ENCODE peak calls at places on chromosomes 2 and 18, in nine cellular contexts. R is A549, V is Panc1, N is iPS DF 6.9, L is MM.1S, Y is coronary artery, E is mucosa of descending colon, H is skeletal muscle cell, D is adipocyte. W is an unnamed sample.

GRCh38 chr2:158395166-158395565 is 61.4 kb downstream of the CCDC148 start:
- DNase-seq in R (no peak), V (no peak), N (no peak), L (no peak), Y (no peak), E (no peak), H (no peak), D (peak), W (no peak)

GRCh38 chr18:39523281-39523680 is 1957.7 kb upstream of the CELF4 start:
- DNase-seq in R (peak), V (peak), N (no peak), L (no peak), Y (no peak), E (no peak), H (peak), D (no peak), W (no peak)

GRCh38 chr2:115386465-115386864 is 944.0 kb downstream of the DPP10 start:
- DNase-seq in R (no peak), V (no peak), N (no peak), L (no peak), Y (no peak), E (no peak), H (no peak), D (no peak), W (no peak)

GRCh38 chr18:32899819-32900218 is 127.0 kb upstream of the KLHL14 start:
- DNase-seq in R (no peak), V (no peak), N (no peak), L (no peak), Y (no peak), E (no peak), H (no peak), D (peak), W (no peak)

GRCh38 chr18:48409591-48410094 is 460 bp upstream of the ZBTB7C start:
- DNase-seq in R (no peak), V (no peak), N (no peak), L (no peak), Y (peak), E (peak), H (no peak), D (peak), W (no peak)

GRCh38 chr2:171652411-171652775 is 34.9 kb upstream of the DYNC1I2 start:
- DNase-seq in R (no peak), V (no peak), N (no peak), L (peak), Y (no peak), E (no peak), H (peak), D (no peak), W (no peak)

GRCh38 chr2:9618410-9618809 is 12.4 kb downstream of the YWHAQ start:
- DNase-seq in R (no peak), V (no peak), N (no peak), L (peak), Y (no peak), E (no peak), H (no peak), D (no peak), W (no peak)

GRCh38 chr2:206477296-206477695 is 34.0 kb downstream of the ADAM23 start:
- DNase-seq in R (no peak), V (no peak), N (no peak), L (no peak), Y (no peak), E (no peak), H (peak), D (peak), W (no peak)

GRCh38 chr2:177675256-177676220 is 283.0 kb downstream of the AGPS start:
- DNase-seq in R (no peak), V (no peak), N (no peak), L (no peak), Y (no peak), E (no peak), H (no peak), D (no peak), W (no peak)

GRCh38 chr2:209577376-209578357 is 153.8 kb downstream of the MAP2 start:
- DNase-seq in R (peak), V (no peak), N (no peak), L (peak), Y (no peak), E (no peak), H (no peak), D (peak), W (no peak)

GRCh38 chr2:10285578-10286198 is 17.0 kb upstream of the HPCAL1 start:
- DNase-seq in R (peak), V (no peak), N (no peak), L (no peak), Y (peak), E (peak), H (no peak), D (peak), W (peak)

GRCh38 chr2:207048421-207048820 is 109.1 kb downstream of the CPO start:
- DNase-seq in R (no peak), V (no peak), N (no peak), L (no peak), Y (no peak), E (no peak), H (peak), D (no peak), W (no peak)

GRCh38 chr2:97936199-97936598 is 59.5 kb downstream of the TMEM131 start:
- DNase-seq in R (no peak), V (no peak), N (no peak), L (peak), Y (no peak), E (peak), H (no peak), D (no peak), W (no peak)

GRCh38 chr18:79779700-79780190 is 18.0 kb upstream of the KCNG2 start:
- DNase-seq in R (no peak), V (no peak), N (no peak), L (no peak), Y (no peak), E (no peak), H (no peak), D (no peak), W (no peak)

GRCh38 chr2:102736607-102737409 is 25.0 kb upstream of the TMEM182 start:
- DNase-seq in R (peak), V (peak), N (no peak), L (peak), Y (no peak), E (peak), H (no peak), D (peak), W (peak)

GRCh38 chr2:29207352-29207751 is 92.1 kb downstream of the CLIP4 start:
- DNase-seq in R (no peak), V (no peak), N (no peak), L (no peak), Y (no peak), E (no peak), H (no peak), D (no peak), W (no peak)

GRCh38 chr18:47968006-47968676 is 37.7 kb upstream of the SMAD2 start:
- DNase-seq in R (peak), V (no peak), N (peak), L (no peak), Y (no peak), E (no peak), H (no peak), D (peak), W (no peak)

GRCh38 chr2:218999881-219000568 is 6.8 kb upstream of the CRYBA2 start:
- DNase-seq in R (no peak), V (no peak), N (no peak), L (no peak), Y (no peak), E (peak), H (no peak), D (no peak), W (no peak)

GRCh38 chr2:218010116-218010837 is 7.5 kb upstream of the TNS1 start:
- DNase-seq in R (peak), V (no peak), N (no peak), L (peak), Y (no peak), E (peak), H (no peak), D (peak), W (no peak)

GRCh38 chr2:112161431-112162145 is 23.4 kb downstream of the FBLN7 start:
- DNase-seq in R (no peak), V (no peak), N (no peak), L (no peak), Y (peak), E (no peak), H (no peak), D (no peak), W (no peak)

GRCh38 chr2:188506843-188507242 is 215.2 kb downstream of the GULP1 start:
- DNase-seq in R (no peak), V (no peak), N (no peak), L (no peak), Y (no peak), E (no peak), H (no peak), D (no peak), W (no peak)

GRCh38 chr18:7567487-7568425 is 640 bp downstream of the PTPRM start:
- DNase-seq in R (peak), V (no peak), N (no peak), L (peak), Y (peak), E (peak), H (no peak), D (peak), W (peak)

GRCh38 chr2:207502799-207503198 is 27.0 kb upstream of the CREB1 start:
- DNase-seq in R (no peak), V (no peak), N (no peak), L (no peak), Y (no peak), E (no peak), H (no peak), D (no peak), W (no peak)

GRCh38 chr2:25482341-25482740 is 140.6 kb upstream of the DNMT3A start:
- DNase-seq in R (no peak), V (no peak), N (no peak), L (peak), Y (no peak), E (no peak), H (no peak), D (no peak), W (no peak)

GRCh38 chr2:112229365-112229764 is 25.5 kb downstream of the ZC3H8 start:
- DNase-seq in R (peak), V (no peak), N (no peak), L (no peak), Y (no peak), E (no peak), H (peak), D (peak), W (no peak)

GRCh38 chr2:64233396-64233922 is 89.2 kb upstream of the PELI1 start:
- DNase-seq in R (no peak), V (no peak), N (no peak), L (no peak), Y (no peak), E (no peak), H (no peak), D (no peak), W (no peak)

DNA sequence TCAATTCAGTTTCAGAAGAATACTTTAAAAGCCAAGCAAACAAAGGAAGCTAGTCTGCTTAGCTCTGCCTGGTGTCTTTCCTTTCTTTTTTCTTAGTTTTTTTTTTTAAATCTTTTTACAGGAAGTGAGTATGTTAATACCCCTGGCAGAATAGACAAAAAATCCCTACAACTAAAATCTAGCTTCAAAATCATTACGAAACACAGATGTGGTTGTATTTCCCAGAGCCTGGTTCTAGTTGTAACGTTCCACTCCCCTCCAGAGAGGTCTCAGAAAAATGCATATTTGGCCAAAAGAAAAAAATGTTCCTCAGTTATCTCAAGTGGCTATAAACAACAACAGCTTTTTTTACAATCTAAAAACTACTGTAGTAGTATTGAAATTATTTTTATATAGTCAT is 202.1 kb upstream of the RND3 start:
- DNase-seq in R (no peak), V (no peak), N (no peak), L (no peak), Y (no peak), E (no peak), H (no peak), D (peak), W (no peak)
- H3K4me3 ChIP-seq in R (no peak), V (no peak), N (no peak), L (no peak), Y (no peak), E (no peak), H (no peak), D (peak), W (no peak)

DNA sequence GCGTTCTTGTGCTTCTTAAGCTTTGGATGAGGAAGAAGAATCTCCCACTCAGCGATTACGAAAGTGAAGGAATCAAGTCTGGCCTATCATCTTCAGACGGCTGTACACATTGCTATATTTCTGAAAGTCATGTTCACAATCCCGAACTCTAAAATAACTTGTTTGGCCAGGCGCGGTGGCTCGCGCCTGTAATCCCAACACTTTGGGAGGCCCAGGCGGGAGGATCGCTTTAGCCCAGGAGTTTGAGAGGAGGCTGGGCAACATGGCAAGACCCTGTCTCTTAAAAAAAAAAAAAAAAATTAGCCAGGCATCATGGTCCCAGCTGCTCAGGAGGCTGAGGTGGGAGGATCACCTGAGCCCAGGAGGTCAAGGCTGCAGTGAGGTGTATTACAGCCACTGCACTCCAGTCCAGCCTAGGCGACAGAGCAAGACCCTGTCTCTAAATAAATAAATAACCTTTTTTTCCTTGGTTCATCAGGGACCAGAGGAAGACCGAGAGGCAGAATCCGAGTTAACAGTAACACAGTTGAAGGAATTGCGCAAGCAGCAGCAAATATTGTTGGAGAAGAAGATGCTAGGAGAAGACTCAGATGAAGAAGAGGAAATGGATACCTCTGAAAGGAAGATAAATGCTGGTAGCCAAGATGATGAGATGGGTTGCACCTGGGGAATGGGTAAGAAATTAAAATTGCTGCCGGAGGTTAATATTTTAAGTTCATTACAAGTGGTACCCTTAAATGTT is 1.1 kb downstream of the SLC4A1AP start:
- DNase-seq in R (no peak), V (no peak), N (no peak), L (peak), Y (no peak), E (no peak), H (no peak), D (peak), W (peak)
- H3K4me3 ChIP-seq in R (peak), V (peak), N (peak), L (peak), Y (peak), E (peak), H (peak), D (peak), W (peak)

DNA sequence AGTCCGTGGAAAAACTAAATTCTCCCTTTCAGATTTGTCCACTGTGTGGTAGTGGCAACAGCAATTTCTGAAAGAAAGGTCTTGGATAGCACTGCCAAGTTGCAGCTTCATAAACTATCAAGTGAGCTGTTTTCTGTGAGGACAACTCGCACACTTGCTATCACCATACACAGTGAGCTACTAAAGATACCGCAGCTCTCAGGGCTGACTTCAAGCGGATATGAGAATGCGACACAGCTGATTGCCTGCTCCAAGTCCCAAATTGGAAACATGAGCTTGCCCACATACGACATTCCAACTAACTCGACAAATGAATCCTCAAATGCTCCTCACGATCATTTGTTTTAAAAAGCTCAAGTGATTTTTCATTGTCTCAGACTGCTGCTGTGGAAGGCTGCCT is 46.2 kb downstream of the E2F6 start:
- DNase-seq in R (no peak), V (no peak), N (no peak), L (no peak), Y (no peak), E (no peak), H (no peak), D (peak), W (no peak)
- H3K4me3 ChIP-seq in R (no peak), V (no peak), N (no peak), L (no peak), Y (no peak), E (no peak), H (no peak), D (peak), W (no peak)

GRCh38 chr2:198219292-198219691 is 414.9 kb downstream of the PLCL1 start:
- DNase-seq in R (no peak), V (no peak), N (no peak), L (no peak), Y (no peak), E (no peak), H (no peak), D (no peak), W (no peak)

DNA sequence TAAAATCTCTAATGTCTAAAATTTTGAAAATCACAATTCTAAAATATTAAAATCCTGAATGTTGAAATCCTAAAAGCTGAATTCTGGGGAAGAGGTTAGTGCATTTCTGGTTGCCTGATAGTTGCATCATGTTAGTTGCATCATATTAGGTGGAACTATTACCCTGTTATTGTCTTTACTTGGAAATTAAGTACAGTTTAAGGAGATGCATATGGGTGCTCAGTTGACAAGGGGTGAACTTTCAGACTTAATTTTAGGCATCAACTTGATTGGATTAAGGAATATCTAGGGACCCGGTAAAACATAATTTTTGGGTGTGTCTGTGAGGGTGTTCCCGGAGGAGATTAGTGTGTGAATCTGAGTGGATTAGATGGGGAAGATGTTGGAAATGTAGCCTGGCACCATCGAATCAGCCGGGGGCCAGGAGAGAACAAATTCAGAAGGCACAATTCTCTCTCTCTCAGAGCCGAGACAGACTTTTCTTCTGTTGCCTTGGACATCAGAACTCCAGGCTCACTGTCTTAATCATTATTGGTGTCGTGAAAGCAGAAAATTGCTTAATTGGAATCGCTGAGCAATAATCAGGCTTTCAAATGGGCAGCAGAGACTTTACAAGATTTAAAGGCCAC is 409.8 kb downstream of the PLCL1 start:
- DNase-seq in R (no peak), V (no peak), N (no peak), L (no peak), Y (no peak), E (no peak), H (peak), D (peak), W (no peak)
- H3K4me3 ChIP-seq in R (no peak), V (peak), N (no peak), L (no peak), Y (no peak), E (no peak), H (no peak), D (peak), W (no peak)

GRCh38 chr2:42974697-42975357 is 182.4 kb upstream of the HAAO start:
- DNase-seq in R (peak), V (peak), N (peak), L (peak), Y (peak), E (peak), H (no peak), D (peak), W (peak)
- H3K4me3 ChIP-seq in R (peak), V (peak), N (no peak), L (no peak), Y (peak), E (no peak), H (peak), D (peak), W (no peak)

DNA sequence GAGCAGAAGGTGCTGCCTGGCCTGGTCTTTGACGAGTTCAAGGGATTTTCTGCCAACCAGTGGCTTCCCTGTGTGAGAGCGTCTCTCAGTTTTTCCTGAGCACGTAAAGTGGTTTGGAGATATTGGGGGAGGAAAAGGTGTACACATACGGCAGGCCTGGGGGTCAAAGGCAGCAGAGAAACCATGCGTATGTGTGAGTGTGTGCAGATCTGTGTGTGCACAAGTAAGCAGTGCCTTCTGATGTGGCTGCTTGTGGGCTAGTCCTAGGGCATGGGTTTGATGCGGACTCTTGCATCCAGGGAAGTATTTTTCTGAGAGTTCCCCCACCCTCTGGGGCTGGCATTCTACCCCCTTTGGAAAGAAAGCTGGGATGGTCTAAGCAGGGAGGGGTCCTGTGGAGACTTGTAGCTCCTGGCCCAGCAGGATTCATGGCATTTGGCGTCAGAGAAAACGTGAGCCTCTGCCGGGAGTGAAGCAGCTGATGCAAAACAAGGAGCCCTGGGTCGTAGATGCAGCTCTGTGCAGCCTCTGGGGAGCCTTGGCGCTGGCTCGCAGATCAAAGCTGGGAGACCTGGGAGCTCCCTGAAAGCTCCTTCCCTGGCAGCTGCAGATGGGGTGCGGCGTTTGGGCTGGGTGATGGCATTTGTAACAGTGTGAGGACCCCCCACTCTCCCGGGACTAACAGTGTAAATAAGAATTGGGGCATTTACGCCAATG is 148.2 kb downstream of the KLHL29 start:
- DNase-seq in R (no peak), V (no peak), N (no peak), L (no peak), Y (no peak), E (no peak), H (no peak), D (no peak), W (no peak)
- H3K4me3 ChIP-seq in R (no peak), V (no peak), N (no peak), L (no peak), Y (no peak), E (no peak), H (no peak), D (no peak), W (no peak)

GRCh38 chr18:57353940-57354461 is 1.6 kb downstream of the ST8SIA3 start:
- DNase-seq in R (peak), V (no peak), N (peak), L (no peak), Y (no peak), E (peak), H (no peak), D (peak), W (no peak)
- H3K4me3 ChIP-seq in R (no peak), V (no peak), N (peak), L (no peak), Y (no peak), E (no peak), H (peak), D (no peak), W (no peak)

W was measured in HL-60.